ENCODE peak calls at places on chromosomes 13 and 19, in nine cellular contexts. One of them, this sample, is unnamed. For H3K4me1, the result is how much of the 10 kb centered on the place peaks cover.

GRCh38 chr13:66559093-66559492 is 671.0 kb downstream of the PCDH9 start:
- DNase-seq in HCT116: no peak
- DNase-seq in GM23248: no peak
- DNase-seq in OCI-LY7: no peak
- DNase-seq in neural progenitor cell: no peak
- DNase-seq in PC-3: peak
- DNase-seq in mesendoderm: no peak
- DNase-seq in mammary epithelial cell: no peak
- DNase-seq in H9: no peak
- DNase-seq in this sample: peak

GRCh38 chr13:34913040-34913439 is 29.0 kb upstream of the NBEA start:
- DNase-seq in H9: peak
- DNase-seq in HCT116: no peak
- DNase-seq in GM23248: peak
- DNase-seq in mesendoderm: peak
- DNase-seq in PC-3: peak
- DNase-seq in neural progenitor cell: peak
- DNase-seq in OCI-LY7: no peak
- DNase-seq in mammary epithelial cell: no peak
- DNase-seq in this sample: no peak

GRCh38 chr13:79311456-79311855 is 94.6 kb downstream of the RBM26 start:
- DNase-seq in PC-3: no peak
- DNase-seq in mesendoderm: no peak
- DNase-seq in HCT116: no peak
- DNase-seq in neural progenitor cell: no peak
- DNase-seq in mammary epithelial cell: no peak
- DNase-seq in OCI-LY7: no peak
- DNase-seq in GM23248: peak
- DNase-seq in H9: no peak
- DNase-seq in this sample: no peak

GRCh38 chr19:33171916-33172359 is 22.2 kb upstream of the LRP3 start:
- DNase-seq in PC-3: peak
- DNase-seq in H9: no peak
- DNase-seq in mesendoderm: no peak
- DNase-seq in HCT116: no peak
- DNase-seq in GM23248: peak
- DNase-seq in neural progenitor cell: no peak
- DNase-seq in OCI-LY7: no peak
- DNase-seq in mammary epithelial cell: no peak
- DNase-seq in this sample: peak

GRCh38 chr19:6516018-6516658 is 14.0 kb upstream of the TUBB4A start:
- DNase-seq in mammary epithelial cell: peak
- DNase-seq in GM23248: peak
- DNase-seq in OCI-LY7: peak
- DNase-seq in mesendoderm: peak
- DNase-seq in neural progenitor cell: peak
- DNase-seq in HCT116: peak
- DNase-seq in H9: peak
- DNase-seq in PC-3: peak
- DNase-seq in this sample: peak

GRCh38 chr19:15532779-15533521 is 24.6 kb downstream of the CYP4F22 start:
- DNase-seq in neural progenitor cell: no peak
- DNase-seq in H9: no peak
- DNase-seq in OCI-LY7: no peak
- DNase-seq in PC-3: peak
- DNase-seq in HCT116: peak
- DNase-seq in GM23248: peak
- DNase-seq in mesendoderm: no peak
- DNase-seq in mammary epithelial cell: peak
- DNase-seq in this sample: no peak

GRCh38 chr13:81872581-81872980 is 1531.7 kb upstream of the SPRY2 start:
- DNase-seq in mammary epithelial cell: no peak
- DNase-seq in GM23248: no peak
- DNase-seq in mesendoderm: peak
- DNase-seq in HCT116: peak
- DNase-seq in PC-3: peak
- DNase-seq in neural progenitor cell: peak
- DNase-seq in H9: peak
- DNase-seq in OCI-LY7: no peak
- DNase-seq in this sample: no peak

GRCh38 chr19:19485161-19485997 is 30.0 kb downstream of the TSSK6 start:
- DNase-seq in mammary epithelial cell: no peak
- DNase-seq in H9: no peak
- DNase-seq in HCT116: no peak
- DNase-seq in OCI-LY7: no peak
- DNase-seq in GM23248: peak
- DNase-seq in mesendoderm: peak
- DNase-seq in neural progenitor cell: no peak
- DNase-seq in PC-3: no peak
- DNase-seq in this sample: peak

GRCh38 chr19:2095338-2095938 is 688 bp downstream of the MOB3A start:
- DNase-seq in neural progenitor cell: peak
- DNase-seq in mesendoderm: no peak
- DNase-seq in HCT116: no peak
- DNase-seq in mammary epithelial cell: no peak
- DNase-seq in PC-3: no peak
- DNase-seq in H9: no peak
- DNase-seq in OCI-LY7: peak
- DNase-seq in GM23248: peak
- DNase-seq in this sample: no peak

GRCh38 chr13:114148521-114148855 is 16.1 kb upstream of the RASA3 start:
- DNase-seq in GM23248: no peak
- DNase-seq in mesendoderm: no peak
- DNase-seq in PC-3: no peak
- DNase-seq in H9: no peak
- DNase-seq in OCI-LY7: no peak
- DNase-seq in neural progenitor cell: no peak
- DNase-seq in HCT116: no peak
- DNase-seq in mammary epithelial cell: no peak
- DNase-seq in this sample: peak

GRCh38 chr13:71754407-71754974 is 112.5 kb downstream of the DACH1 start:
- DNase-seq in OCI-LY7: no peak
- DNase-seq in mesendoderm: no peak
- DNase-seq in PC-3: no peak
- DNase-seq in GM23248: no peak
- DNase-seq in mammary epithelial cell: no peak
- DNase-seq in H9: no peak
- DNase-seq in HCT116: no peak
- DNase-seq in neural progenitor cell: no peak
- DNase-seq in this sample: no peak

GRCh38 chr19:50500753-50501151 is 10.2 kb downstream of the JOSD2 start:
- DNase-seq in PC-3: no peak
- DNase-seq in OCI-LY7: no peak
- DNase-seq in GM23248: no peak
- DNase-seq in mesendoderm: no peak
- DNase-seq in neural progenitor cell: no peak
- DNase-seq in HCT116: no peak
- DNase-seq in mammary epithelial cell: no peak
- DNase-seq in H9: no peak
- DNase-seq in this sample: no peak

GRCh38 chr19:58154287-58154678 is 3.7 kb upstream of the ZNF329 start:
- DNase-seq in mesendoderm: peak
- DNase-seq in GM23248: peak
- DNase-seq in OCI-LY7: no peak
- DNase-seq in mammary epithelial cell: peak
- DNase-seq in HCT116: no peak
- DNase-seq in H9: peak
- DNase-seq in neural progenitor cell: peak
- DNase-seq in PC-3: no peak
- DNase-seq in this sample: peak

GRCh38 chr19:50230379-50231351 is 27.2 kb downstream of the MYH14 start:
- DNase-seq in PC-3: no peak
- DNase-seq in HCT116: no peak
- DNase-seq in neural progenitor cell: peak
- DNase-seq in mammary epithelial cell: no peak
- DNase-seq in OCI-LY7: no peak
- DNase-seq in mesendoderm: peak
- DNase-seq in H9: peak
- DNase-seq in GM23248: no peak
- DNase-seq in this sample: peak

GRCh38 chr13:23541221-23541620 is 29.0 kb upstream of the TNFRSF19 start:
- DNase-seq in mesendoderm: no peak
- DNase-seq in PC-3: peak
- DNase-seq in OCI-LY7: no peak
- DNase-seq in HCT116: no peak
- DNase-seq in H9: no peak
- DNase-seq in GM23248: no peak
- DNase-seq in neural progenitor cell: no peak
- DNase-seq in mammary epithelial cell: no peak
- DNase-seq in this sample: no peak

GRCh38 chr13:49214917-49215376 is 5.2 kb upstream of the MLNR start:
- DNase-seq in HCT116: peak
- DNase-seq in OCI-LY7: peak
- DNase-seq in GM23248: peak
- DNase-seq in H9: peak
- DNase-seq in mammary epithelial cell: no peak
- DNase-seq in neural progenitor cell: no peak
- DNase-seq in mesendoderm: peak
- DNase-seq in PC-3: peak
- DNase-seq in this sample: no peak

GRCh38 chr19:46393456-46394397 is 19.6 kb downstream of the CCDC8 start:
- DNase-seq in neural progenitor cell: no peak
- DNase-seq in OCI-LY7: no peak
- DNase-seq in GM23248: no peak
- DNase-seq in HCT116: no peak
- DNase-seq in H9: no peak
- DNase-seq in mammary epithelial cell: no peak
- DNase-seq in PC-3: no peak
- DNase-seq in mesendoderm: peak
- DNase-seq in this sample: peak

GRCh38 chr13:28297341-28297740 is 159.0 kb downstream of the PAN3 start:
- DNase-seq in mammary epithelial cell: no peak
- DNase-seq in neural progenitor cell: peak
- DNase-seq in mesendoderm: peak
- DNase-seq in PC-3: no peak
- DNase-seq in OCI-LY7: no peak
- DNase-seq in GM23248: no peak
- DNase-seq in HCT116: no peak
- DNase-seq in H9: peak
- DNase-seq in this sample: no peak

GRCh38 chr19:46823049-46823448 is 27.6 kb downstream of the AP2S1 start:
- DNase-seq in PC-3: no peak
- DNase-seq in H9: no peak
- DNase-seq in HCT116: no peak
- DNase-seq in OCI-LY7: no peak
- DNase-seq in neural progenitor cell: peak
- DNase-seq in GM23248: no peak
- DNase-seq in mammary epithelial cell: no peak
- DNase-seq in mesendoderm: peak
- DNase-seq in this sample: no peak

GRCh38 chr13:31208554-31209122 is 8.9 kb downstream of the B3GLCT start:
- DNase-seq in GM23248: no peak
- DNase-seq in OCI-LY7: no peak
- DNase-seq in PC-3: no peak
- DNase-seq in mesendoderm: no peak
- DNase-seq in mammary epithelial cell: no peak
- DNase-seq in neural progenitor cell: no peak
- DNase-seq in HCT116: no peak
- DNase-seq in H9: no peak
- DNase-seq in this sample: no peak

DNA sequence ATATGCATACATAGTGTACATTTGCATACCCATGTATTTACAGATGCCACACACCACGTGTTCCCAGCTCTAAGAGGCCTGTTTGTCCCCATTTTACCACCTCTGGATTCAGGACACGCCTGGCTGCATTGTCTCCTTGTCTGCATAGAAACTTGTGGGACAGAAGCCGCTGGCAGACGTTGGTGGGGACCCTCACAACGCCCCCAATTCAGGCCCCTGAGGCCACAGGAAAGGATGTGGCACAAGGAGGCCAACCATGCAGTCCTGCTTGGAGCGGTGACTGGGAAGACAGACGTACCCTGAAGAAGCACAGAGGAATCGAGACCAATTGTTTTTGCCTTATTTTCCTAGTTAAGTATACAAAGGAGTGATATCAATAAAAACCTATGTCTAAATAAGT is 96.1 kb downstream of the ANKRD10 start:
- DNase-seq in H9: no peak
- DNase-seq in OCI-LY7: no peak
- DNase-seq in PC-3: no peak
- DNase-seq in GM23248: no peak
- DNase-seq in mesendoderm: no peak
- DNase-seq in HCT116: no peak
- DNase-seq in neural progenitor cell: no peak
- DNase-seq in mammary epithelial cell: no peak
- DNase-seq in this sample: no peak
- H3K4me2 ChIP-seq in H9: no peak
- H3K4me2 ChIP-seq in OCI-LY7: no peak
- H3K4me2 ChIP-seq in PC-3: no peak
- H3K4me2 ChIP-seq in GM23248: no peak
- H3K4me2 ChIP-seq in mesendoderm: no peak
- H3K4me2 ChIP-seq in HCT116: no peak
- H3K4me2 ChIP-seq in neural progenitor cell: no peak
- H3K4me2 ChIP-seq in mammary epithelial cell: no peak
- H3K4me2 ChIP-seq in this sample: no peak

GRCh38 chr19:31260171-31260933 is 88.9 kb downstream of the TSHZ3 start:
- DNase-seq in mesendoderm: no peak
- DNase-seq in OCI-LY7: no peak
- DNase-seq in mammary epithelial cell: no peak
- DNase-seq in HCT116: no peak
- DNase-seq in GM23248: no peak
- DNase-seq in neural progenitor cell: no peak
- DNase-seq in H9: no peak
- DNase-seq in PC-3: no peak
- DNase-seq in this sample: peak
- H3K4me1 ChIP-seq in mesendoderm: under half
- H3K4me1 ChIP-seq in OCI-LY7: under half
- H3K4me1 ChIP-seq in mammary epithelial cell: under half
- H3K4me1 ChIP-seq in HCT116: under half
- H3K4me1 ChIP-seq in GM23248: under half
- H3K4me1 ChIP-seq in neural progenitor cell: under half
- H3K4me1 ChIP-seq in H9: under half
- H3K4me1 ChIP-seq in PC-3: under half
- H3K4me1 ChIP-seq in this sample: under half

GRCh38 chr13:54133721-54134120 is 1105.1 kb downstream of the OLFM4 start:
- DNase-seq in mesendoderm: no peak
- DNase-seq in OCI-LY7: no peak
- DNase-seq in mammary epithelial cell: no peak
- DNase-seq in H9: no peak
- DNase-seq in neural progenitor cell: no peak
- DNase-seq in GM23248: no peak
- DNase-seq in PC-3: no peak
- DNase-seq in HCT116: no peak
- DNase-seq in this sample: no peak
- H3K4me2 ChIP-seq in mesendoderm: no peak
- H3K4me2 ChIP-seq in OCI-LY7: no peak
- H3K4me2 ChIP-seq in mammary epithelial cell: no peak
- H3K4me2 ChIP-seq in H9: no peak
- H3K4me2 ChIP-seq in neural progenitor cell: no peak
- H3K4me2 ChIP-seq in GM23248: no peak
- H3K4me2 ChIP-seq in PC-3: no peak
- H3K4me2 ChIP-seq in HCT116: no peak
- H3K4me2 ChIP-seq in this sample: no peak

DNA sequence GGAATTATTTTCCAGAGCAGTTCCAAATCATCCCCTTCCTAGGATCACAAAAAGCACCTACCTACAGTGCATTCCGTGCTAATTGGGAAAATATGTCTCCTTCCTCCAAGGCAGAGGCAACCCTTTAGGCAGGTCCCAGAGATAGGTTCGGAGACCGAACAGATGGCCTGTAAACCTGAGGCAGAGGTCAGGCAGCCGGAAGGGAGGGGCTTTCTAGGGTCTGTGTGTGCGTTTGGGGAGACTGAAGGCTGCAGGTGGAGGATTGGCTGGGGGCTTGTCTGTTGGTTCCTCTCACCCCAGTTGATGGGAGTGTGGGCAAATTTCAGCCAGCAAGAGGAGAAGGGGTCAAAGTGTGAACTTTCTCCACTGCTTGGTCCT is 7.1 kb downstream of the KCNN4 start:
- DNase-seq in HCT116: no peak
- DNase-seq in neural progenitor cell: peak
- DNase-seq in PC-3: no peak
- DNase-seq in mammary epithelial cell: no peak
- DNase-seq in OCI-LY7: no peak
- DNase-seq in H9: no peak
- DNase-seq in GM23248: no peak
- DNase-seq in mesendoderm: no peak
- DNase-seq in this sample: peak
- H3K4me1 ChIP-seq in HCT116: under half
- H3K4me1 ChIP-seq in neural progenitor cell: under half
- H3K4me1 ChIP-seq in PC-3: under half
- H3K4me1 ChIP-seq in mammary epithelial cell: under half
- H3K4me1 ChIP-seq in OCI-LY7: under half
- H3K4me1 ChIP-seq in H9: under half
- H3K4me1 ChIP-seq in GM23248: under half
- H3K4me1 ChIP-seq in mesendoderm: under half
- H3K4me1 ChIP-seq in this sample: under half

This sample was measured in osteoblast.